ENCODE peak calls at places on chromosomes 6 and 20, in five cellular contexts. E is transverse colon; Z is mucosa of descending colon; K is GM18507; R is activated T-helper 1 cell treated with anti-CD3 and anti-CD28 coated beads, Interleukin-2, amount 50 U/mL, for 16 hours. Q is an unnamed sample.

GRCh38 chr20:56778765-56779195 is 149.7 kb downstream of the TFAP2C start:
- DNase-seq in R (no peak), Z (no peak), K (no peak), E (no peak), Q (no peak)

GRCh38 chr20:17799575-17799974 is 99.8 kb downstream of the BANF2 start:
- DNase-seq in K (no peak), E (no peak), Z (no peak), R (no peak), Q (no peak)

GRCh38 chr6:109183109-109183508 is 87.8 kb downstream of the CEP57L1 start:
- DNase-seq in K (no peak), Z (no peak), R (no peak), E (no peak), Q (no peak)

GRCh38 chr20:63835031-63835858 is 4.2 kb upstream of the ZBTB46 start:
- DNase-seq in Z (peak), R (no peak), E (peak), K (no peak), Q (no peak)

GRCh38 chr20:52219441-52219840 is 27.9 kb upstream of the ZFP64 start:
- DNase-seq in R (no peak), E (no peak), Z (peak), K (no peak), Q (no peak)

GRCh38 chr6:39274471-39274870 is 39.7 kb downstream of the KCNK17 start:
- DNase-seq in K (no peak), E (no peak), R (no peak), Z (no peak), Q (no peak)

GRCh38 chr20:40683894-40684268 is 5.2 kb downstream of the MAFB start:
- DNase-seq in Z (no peak), K (no peak), E (no peak), R (no peak), Q (no peak)

GRCh38 chr20:8074931-8075330 is 55.4 kb upstream of the TMX4 start:
- DNase-seq in Z (no peak), R (no peak), E (no peak), K (no peak), Q (no peak)

GRCh38 chr20:12660918-12661317 is 347.9 kb upstream of the SPTLC3 start:
- DNase-seq in Z (no peak), E (no peak), R (no peak), K (no peak), Q (no peak)

GRCh38 chr6:149942461-149942829 is 631 bp downstream of the ULBP2 start:
- DNase-seq in E (no peak), R (no peak), Z (no peak), K (no peak), Q (no peak)

GRCh38 chr20:16803965-16804792 is 56.0 kb downstream of the OTOR start:
- DNase-seq in K (no peak), E (peak), Z (peak), R (no peak), Q (peak)

GRCh38 chr20:25336561-25337422 is 53.8 kb downstream of the ABHD12 start:
- DNase-seq in K (no peak), E (no peak), R (no peak), Z (peak), Q (no peak)

GRCh38 chr6:157974341-157974894 is 7.2 kb upstream of the SYNJ2 start:
- DNase-seq in Z (no peak), R (no peak), E (no peak), K (no peak), Q (no peak)

GRCh38 chr20:44166477-44166876 is 20.5 kb downstream of the JPH2 start:
- DNase-seq in R (no peak), K (no peak), Z (no peak), E (no peak), Q (no peak)

GRCh38 chr20:15278041-15278440 is 940.6 kb upstream of the FLRT3 start:
- DNase-seq in R (no peak), K (no peak), E (no peak), Z (no peak), Q (no peak)

GRCh38 chr6:137217801-137218472 is 1.2 kb downstream of the IFNGR1 start:
- DNase-seq in R (no peak), K (no peak), Z (peak), E (peak), Q (no peak)

GRCh38 chr20:5670874-5671273 is 79.3 kb upstream of the SHLD1 start:
- DNase-seq in K (no peak), R (no peak), E (no peak), Z (no peak), Q (no peak)

GRCh38 chr20:35008411-35009342 is 53.0 kb downstream of the MYH7B start:
- DNase-seq in K (no peak), R (no peak), Z (no peak), E (peak), Q (no peak)

GRCh38 chr6:159983641-159984080 is 14.8 kb downstream of the IGF2R start:
- DNase-seq in K (no peak), E (no peak), Z (no peak), R (no peak), Q (no peak)

GRCh38 chr6:30556964-30557682 is at the start of gene PRR3:
- DNase-seq in R (peak), E (peak), K (peak), Z (peak), Q (peak)

GRCh38 chr6:66902457-66902856 is 1195.4 kb upstream of the EYS start:
- DNase-seq in R (no peak), K (no peak), Z (no peak), E (no peak), Q (no peak)

GRCh38 chr20:52432740-52433139 is 241.2 kb upstream of the ZFP64 start:
- DNase-seq in K (no peak), E (no peak), R (no peak), Z (no peak), Q (no peak)

GRCh38 chr20:17971571-17972013 is 2.8 kb downstream of the MGME1 start:
- DNase-seq in E (no peak), R (no peak), K (no peak), Z (no peak), Q (no peak)

GRCh38 chr20:1711266-1711665 is 53.7 kb upstream of the SIRPG start:
- DNase-seq in K (no peak), R (no peak), Z (no peak), E (no peak), Q (no peak)